ENCODE peak calls at places on chromosomes 16 and 17, in five cellular contexts. J is GM23248, T is mesothelial cell of epicardium, Y is NCI-H774, F is AG09319. O is an unnamed sample.

GRCh38 chr16:30183961-30184429 is 593 bp downstream of the CORO1A start:
- DNase-seq in J (no peak), T (no peak), Y (no peak), F (no peak), O (peak)

GRCh38 chr16:81551141-81551808 is 106.7 kb downstream of the CMIP start:
- DNase-seq in J (peak), T (no peak), Y (no peak), F (no peak), O (no peak)

GRCh38 chr16:48136547-48137360 is 19.0 kb downstream of the ABCC12 start:
- DNase-seq in J (no peak), T (no peak), Y (no peak), F (no peak), O (no peak)

GRCh38 chr16:81626181-81626674 is 152.9 kb upstream of the PLCG2 start:
- DNase-seq in J (peak), T (no peak), Y (no peak), F (no peak), O (no peak)

GRCh38 chr17:7215652-7216139 is 3.9 kb downstream of the DLG4 start:
- DNase-seq in J (peak), T (no peak), Y (no peak), F (no peak), O (no peak)

GRCh38 chr17:40547079-40547784 is 18.0 kb downstream of the CCR7 start:
- DNase-seq in J (no peak), T (no peak), Y (peak), F (no peak), O (peak)

GRCh38 chr17:395179-395578 is 42.6 kb upstream of the RPH3AL start:
- DNase-seq in J (no peak), T (no peak), Y (no peak), F (no peak), O (no peak)

GRCh38 chr16:11603331-11603750 is 16.6 kb upstream of the LITAF start:
- DNase-seq in J (no peak), T (no peak), Y (no peak), F (no peak), O (no peak)

GRCh38 chr17:43856141-43856540 is 9.2 kb downstream of the CD300LG start:
- DNase-seq in J (no peak), T (no peak), Y (no peak), F (no peak), O (no peak)

GRCh38 chr16:86576591-86577313 is 1.6 kb upstream of the FOXL1 start:
- DNase-seq in J (peak), T (no peak), Y (no peak), F (no peak), O (no peak)

GRCh38 chr17:78735832-78736525 is 46.1 kb downstream of the CYTH1 start:
- DNase-seq in J (peak), T (no peak), Y (no peak), F (no peak), O (no peak)

GRCh38 chr16:70157477-70158260 is 15.9 kb upstream of the CLEC18C start:
- DNase-seq in J (no peak), T (no peak), Y (no peak), F (no peak), O (no peak)

GRCh38 chr16:86077243-86077940 is 178.4 kb downstream of the IRF8 start:
- DNase-seq in J (no peak), T (no peak), Y (no peak), F (no peak), O (no peak)

GRCh38 chr17:75689441-75689873 is 22.3 kb downstream of the SAP30BP start:
- DNase-seq in J (peak), T (no peak), Y (no peak), F (no peak), O (no peak)

GRCh38 chr16:30710971-30711370 is 12.0 kb downstream of the SRCAP start:
- DNase-seq in J (peak), T (no peak), Y (no peak), F (no peak), O (no peak)

GRCh38 chr16:85306071-85306792 is 194.0 kb upstream of the CIBAR2 start:
- DNase-seq in J (peak), T (no peak), Y (no peak), F (peak), O (peak)

GRCh38 chr17:77211681-77212080 is 70.9 kb downstream of the SEC14L1 start:
- DNase-seq in J (no peak), T (no peak), Y (no peak), F (no peak), O (no peak)

GRCh38 chr16:73215482-73216377 is 167.8 kb upstream of the ZFHX3 start:
- DNase-seq in J (peak), T (no peak), Y (no peak), F (no peak), O (no peak)

GRCh38 chr17:49469831-49470568 is 25.1 kb upstream of the NGFR start:
- DNase-seq in J (peak), T (no peak), Y (no peak), F (no peak), O (no peak)

GRCh38 chr17:7238418-7239090 is 703 bp downstream of the PHF23 start:
- DNase-seq in J (peak), T (no peak), Y (no peak), F (no peak), O (no peak)

GRCh38 chr17:57481901-57482300 is 225.6 kb downstream of the MSI2 start:
- DNase-seq in J (peak), T (peak), Y (no peak), F (peak), O (no peak)

GRCh38 chr17:8155341-8156173 is 3.4 kb upstream of the PER1 start:
- DNase-seq in J (no peak), T (no peak), Y (no peak), F (no peak), O (no peak)

GRCh38 chr17:75036643-75037268 is 10.0 kb downstream of the ATP5PD start:
- DNase-seq in J (peak), T (no peak), Y (peak), F (no peak), O (peak)

GRCh38 chr17:72076678-72077030 is 44.2 kb upstream of the SOX9 start:
- DNase-seq in J (no peak), T (no peak), Y (no peak), F (no peak), O (no peak)

GRCh38 chr16:82059983-82060421 is 24.9 kb downstream of the HSD17B2 start:
- DNase-seq in J (no peak), T (no peak), Y (no peak), F (no peak), O (no peak)

GRCh38 chr17:15501788-15502187 is 34.4 kb upstream of the CDRT4 start:
- DNase-seq in J (no peak), T (no peak), Y (no peak), F (no peak), O (no peak)

GRCh38 chr17:16433514-16433913 is 18.1 kb downstream of the TRPV2 start:
- DNase-seq in J (no peak), T (no peak), Y (no peak), F (no peak), O (no peak)

GRCh38 chr17:32481193-32481592 is 5.6 kb upstream of the CDK5R1 start:
- DNase-seq in J (no peak), T (no peak), Y (no peak), F (no peak), O (no peak)

GRCh38 chr17:72591500-72592241 is 470.9 kb downstream of the SOX9 start:
- DNase-seq in J (peak), T (no peak), Y (peak), F (no peak), O (no peak)

GRCh38 chr17:40598021-40598927 is 33.0 kb upstream of the CCR7 start:
- DNase-seq in J (no peak), T (no peak), Y (no peak), F (no peak), O (peak)

GRCh38 chr16:87733190-87733589 is 32.6 kb downstream of the KLHDC4 start:
- DNase-seq in J (no peak), T (no peak), Y (peak), F (no peak), O (no peak)

GRCh38 chr16:15856217-15856616 is 611 bp downstream of the MYH11 start:
- DNase-seq in J (no peak), T (no peak), Y (no peak), F (no peak), O (no peak)

GRCh38 chr16:9929313-9929712 is 252.9 kb downstream of the GRIN2A start:
- DNase-seq in J (no peak), T (no peak), Y (no peak), F (no peak), O (no peak)

GRCh38 chr16:81889896-81890634 is 111.0 kb downstream of the PLCG2 start:
- DNase-seq in J (peak), T (no peak), Y (peak), F (peak), O (peak)

GRCh38 chr17:60102632-60103047 is 23.9 kb upstream of the HEATR6 start:
- DNase-seq in J (peak), T (no peak), Y (no peak), F (no peak), O (no peak)

GRCh38 chr17:67239597-67239996 is 5.4 kb downstream of the HELZ start:
- DNase-seq in J (peak), T (no peak), Y (no peak), F (no peak), O (no peak)